ENCODE peak calls at places on chromosome 18, in nine cellular contexts. M is GM13977, T is WTC11, U is neural progenitor cell, Z is neural crest cell, A is mucosa of descending colon, P is right lobe of liver, S is cardiac muscle cell, W is AG04449. G is an unnamed sample.

GRCh38 chr18:37846996-37847395 is 281.4 kb upstream of the CELF4 start:
- DNase-seq in M (no peak), T (no peak), Z (no peak), P (no peak), U (no peak), S (peak), W (no peak), A (no peak), G (no peak)

GRCh38 chr18:41666251-41666650 is 288.8 kb upstream of the PIK3C3 start:
- DNase-seq in M (no peak), Z (no peak), U (no peak), T (no peak), P (no peak), W (no peak), A (no peak), S (peak), G (no peak)

GRCh38 chr18:22971038-22971437 is 37.9 kb downstream of the RBBP8 start:
- DNase-seq in W (no peak), U (no peak), T (no peak), A (no peak), P (no peak), Z (no peak), S (peak), M (no peak), G (no peak)

GRCh38 chr18:13809521-13810252 is 14.3 kb upstream of the MC5R start:
- DNase-seq in A (no peak), W (no peak), U (no peak), P (no peak), Z (no peak), S (no peak), M (no peak), T (no peak), G (no peak)

GRCh38 chr18:23498877-23499570 is 4.3 kb upstream of the RMC1 start:
- DNase-seq in P (peak), W (peak), A (peak), U (peak), S (peak), M (peak), T (peak), Z (peak), G (peak)

GRCh38 chr18:2478662-2479061 is 92.6 kb downstream of the METTL4 start:
- DNase-seq in Z (no peak), T (no peak), M (no peak), P (no peak), A (no peak), U (no peak), S (no peak), W (no peak), G (no peak)

GRCh38 chr18:24408496-24408895 is 10.9 kb upstream of the OSBPL1A start:
- DNase-seq in T (no peak), W (no peak), Z (no peak), A (no peak), U (no peak), M (no peak), S (no peak), P (no peak), G (no peak)

GRCh38 chr18:31354990-31355389 is 21.6 kb upstream of the DSG4 start:
- DNase-seq in M (no peak), U (no peak), P (no peak), A (no peak), S (no peak), W (no peak), T (no peak), Z (no peak), G (no peak)

GRCh38 chr18:13823707-13824395 is at the start of gene MC5R:
- DNase-seq in Z (peak), W (no peak), T (peak), S (peak), U (peak), A (no peak), P (peak), M (peak), G (peak)

GRCh38 chr18:48734460-48734859 is 195.6 kb downstream of the CTIF start:
- DNase-seq in A (no peak), S (no peak), M (no peak), W (no peak), Z (no peak), U (no peak), T (no peak), P (no peak), G (no peak)

GRCh38 chr18:28175047-28175929 is 1.6 kb downstream of the CDH2 start:
- DNase-seq in Z (peak), S (peak), M (no peak), T (peak), W (no peak), U (peak), A (no peak), P (peak), G (peak)

GRCh38 chr18:79575891-79576685 is 103.5 kb upstream of the CTDP1 start:
- DNase-seq in P (peak), T (no peak), S (peak), M (no peak), W (peak), Z (no peak), A (peak), U (no peak), G (no peak)

GRCh38 chr18:37769846-37770245 is 204.2 kb upstream of the CELF4 start:
- DNase-seq in W (no peak), S (peak), M (no peak), P (no peak), A (no peak), T (no peak), Z (no peak), U (no peak), G (no peak)

DNA sequence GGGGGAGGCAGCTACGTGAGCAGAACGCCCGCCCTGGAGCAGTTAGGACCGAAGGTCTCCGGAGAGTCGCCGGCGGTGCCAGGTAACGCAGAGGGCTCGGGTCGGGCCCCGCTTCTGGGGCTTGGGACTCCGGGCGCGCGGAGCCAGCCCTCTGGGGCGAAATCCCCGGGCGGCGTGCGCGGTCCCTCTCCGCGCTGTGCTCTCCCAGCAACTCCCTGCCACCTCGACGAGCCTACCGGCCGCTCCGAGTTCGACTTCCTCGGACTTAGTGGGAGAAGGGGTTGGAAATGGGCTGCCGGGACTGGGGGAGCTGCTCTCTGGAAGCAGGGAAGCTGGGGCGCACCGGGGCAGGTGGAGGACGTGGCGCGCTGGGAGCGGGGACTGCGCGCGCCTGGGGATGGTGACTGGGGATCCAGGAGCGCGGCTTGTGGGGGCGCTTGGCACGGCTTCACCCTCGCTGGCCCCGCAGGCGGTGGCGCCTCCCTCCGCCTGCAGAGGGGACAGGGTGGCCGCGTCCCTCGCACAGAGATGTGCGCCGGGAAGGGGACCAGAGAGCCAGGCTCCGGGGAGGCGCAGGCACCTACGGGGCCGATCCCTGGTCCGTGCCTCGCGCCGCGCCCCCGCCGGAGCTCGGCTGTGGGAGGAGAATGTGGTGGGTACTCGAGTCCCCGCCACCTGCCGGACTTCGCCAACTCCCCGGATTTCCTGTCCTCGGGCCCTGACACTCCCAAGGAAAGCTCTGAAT is 688 bp downstream of the CDH20 start:
- DNase-seq in T (peak), S (peak), U (peak), Z (peak), M (no peak), A (no peak), W (no peak), P (no peak), G (peak)
- TF ChIP-seq CTCF in T (no peak), S (no peak), U (no peak), Z (no peak), M (no peak), A (no peak), W (no peak), P (no peak), G (no peak)

GRCh38 chr18:44924750-44925534 is 244.3 kb downstream of the SETBP1 start:
- DNase-seq in S (no peak), Z (no peak), T (no peak), W (no peak), U (no peak), P (no peak), A (no peak), M (no peak), G (no peak)

GRCh38 chr18:44922968-44923367 is 242.3 kb downstream of the SETBP1 start:
- DNase-seq in P (no peak), U (no peak), T (no peak), S (no peak), W (no peak), M (no peak), A (no peak), Z (no peak), G (no peak)

GRCh38 chr18:44921974-44922373 is 241.3 kb downstream of the SETBP1 start:
- DNase-seq in W (no peak), P (no peak), S (no peak), U (no peak), M (no peak), T (no peak), A (no peak), Z (no peak), G (no peak)

DNA sequence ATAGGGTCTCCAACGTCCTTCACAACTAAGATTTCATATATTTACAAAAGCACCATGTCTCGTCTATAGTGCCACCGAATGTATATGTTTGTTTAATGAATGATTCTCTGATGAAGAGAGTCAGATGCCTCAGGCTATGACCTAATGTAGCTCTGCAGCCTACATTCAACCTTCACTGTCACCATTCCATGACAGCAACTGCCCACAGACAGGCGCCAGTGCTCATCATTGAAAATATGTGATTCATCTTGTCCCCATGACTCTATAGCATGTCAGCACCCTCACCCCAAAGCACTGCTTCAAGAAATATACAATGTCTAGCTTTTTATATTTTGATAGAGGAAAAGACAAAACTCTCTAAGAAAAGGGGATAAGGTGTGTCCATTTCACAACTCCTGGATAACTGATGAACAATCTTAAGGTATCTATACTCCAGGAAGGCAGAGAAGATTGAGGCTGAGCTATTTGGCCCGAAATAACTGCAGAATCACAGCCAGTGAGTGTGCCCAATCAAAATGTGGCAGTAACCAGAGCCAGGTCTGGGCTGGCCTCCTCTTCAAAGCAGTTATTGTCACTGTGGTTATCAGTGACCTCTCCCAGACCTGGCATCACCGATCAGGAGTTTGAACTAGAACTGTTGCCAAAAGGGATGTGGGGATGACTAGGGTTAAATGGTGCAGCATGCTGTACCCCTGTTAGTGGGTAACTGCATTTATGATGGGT is 246.6 kb downstream of the SETBP1 start:
- DNase-seq in T (no peak), S (no peak), U (no peak), P (no peak), Z (no peak), M (no peak), A (no peak), W (no peak), G (no peak)
- TF ChIP-seq CTCF in T (no peak), S (no peak), U (no peak), P (no peak), Z (no peak), M (peak), A (no peak), W (no peak), G (no peak)

GRCh38 chr18:33181016-33181415 is 259.5 kb downstream of the CCDC178 start:
- DNase-seq in P (no peak), Z (no peak), W (no peak), T (no peak), M (no peak), U (no peak), S (no peak), A (no peak), G (no peak)

GRCh38 chr18:33183136-33183535 is 257.4 kb downstream of the CCDC178 start:
- DNase-seq in U (no peak), A (no peak), P (no peak), T (no peak), W (no peak), S (no peak), Z (no peak), M (no peak), G (no peak)

GRCh38 chr18:33184178-33184577 is 256.3 kb downstream of the CCDC178 start:
- DNase-seq in T (no peak), Z (no peak), U (no peak), S (peak), W (no peak), A (no peak), P (no peak), M (no peak), G (no peak)

GRCh38 chr18:33184918-33185317 is 255.6 kb downstream of the CCDC178 start:
- DNase-seq in T (peak), W (no peak), U (peak), A (no peak), S (no peak), P (no peak), Z (no peak), M (no peak), G (no peak)
- TF ChIP-seq CTCF in T (peak), W (no peak), U (peak), A (no peak), S (no peak), P (no peak), Z (peak), M (no peak), G (peak)

GRCh38 chr18:54774971-54775665 is 53.2 kb upstream of the RAB27B start:
- DNase-seq in P (no peak), S (peak), A (no peak), U (no peak), M (no peak), T (no peak), W (no peak), Z (no peak), G (no peak)

GRCh38 chr18:54774423-54774822 is 53.9 kb upstream of the RAB27B start:
- DNase-seq in W (peak), M (no peak), S (peak), T (no peak), P (no peak), A (no peak), U (no peak), Z (no peak), G (no peak)

GRCh38 chr18:54777118-54777791 is 51.0 kb upstream of the RAB27B start:
- DNase-seq in Z (no peak), P (no peak), W (no peak), T (no peak), S (no peak), M (no peak), A (no peak), U (no peak), G (no peak)

GRCh38 chr18:54776282-54776977 is 51.8 kb upstream of the RAB27B start:
- DNase-seq in M (peak), P (no peak), U (no peak), T (no peak), A (no peak), S (peak), W (peak), Z (no peak), G (no peak)

DNA sequence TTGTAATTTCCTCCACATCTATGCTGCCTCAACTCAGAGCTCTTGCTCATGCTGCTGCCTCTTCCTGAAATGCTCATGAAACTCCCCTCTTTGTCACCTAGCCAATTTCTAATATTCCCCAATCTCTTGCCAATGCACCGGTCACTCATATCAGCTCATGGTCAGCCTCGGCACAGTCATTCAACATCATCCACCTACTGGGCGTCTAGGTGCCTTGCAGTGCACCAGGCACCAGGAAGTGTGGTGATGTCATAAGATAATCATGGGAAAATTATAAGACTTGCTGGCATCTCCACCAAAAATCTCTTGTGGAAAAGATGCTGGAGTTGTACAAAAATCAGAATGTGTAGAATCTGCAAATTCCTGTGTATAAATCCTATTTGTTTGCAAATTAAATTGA is 52.6 kb upstream of the RAB27B start:
- DNase-seq in S (peak), M (no peak), P (no peak), Z (no peak), T (no peak), U (no peak), A (no peak), W (no peak), G (no peak)
- TF ChIP-seq CTCF in S (peak), M (no peak), P (no peak), Z (no peak), T (no peak), U (peak), A (no peak), W (peak), G (no peak)